ENCODE peak calls at places on chromosomes 6 and 20, in ten cellular contexts. X, N, A, R, V, M, C, U, L and H are unnamed samples.

GRCh38 chr20:4227085-4227821 is 211.9 kb upstream of the RNF24 start:
- DNase-seq in X (no peak), N (peak), A (peak), R (no peak), V (peak), M (no peak), C (no peak), U (peak), L (no peak), H (no peak)

GRCh38 chr6:29916741-29917140 is 25.6 kb upstream of the HLA-A start:
- DNase-seq in X (no peak), N (no peak), A (no peak), R (no peak), V (no peak), M (no peak), C (peak), U (no peak), L (no peak), H (no peak)

GRCh38 chr6:153670403-153671026 is 368.5 kb upstream of the OPRM1 start:
- DNase-seq in X (no peak), N (no peak), A (no peak), R (no peak), V (no peak), M (no peak), C (no peak), U (no peak), L (no peak), H (no peak)

GRCh38 chr6:43221046-43221773 is 8.1 kb downstream of the DNPH1 start:
- DNase-seq in X (no peak), N (no peak), A (no peak), R (no peak), V (no peak), M (no peak), C (no peak), U (no peak), L (no peak), H (no peak)

GRCh38 chr20:63346131-63347080 is 14.7 kb downstream of the CHRNA4 start:
- DNase-seq in X (no peak), N (no peak), A (no peak), R (no peak), V (no peak), M (no peak), C (no peak), U (no peak), L (no peak), H (no peak)

GRCh38 chr6:15234068-15234758 is 11.7 kb upstream of the JARID2 start:
- DNase-seq in X (no peak), N (no peak), A (no peak), R (no peak), V (no peak), M (no peak), C (no peak), U (no peak), L (no peak), H (no peak)

GRCh38 chr20:53903652-53903987 is 166.8 kb downstream of the BCAS1 start:
- DNase-seq in X (no peak), N (peak), A (no peak), R (no peak), V (no peak), M (no peak), C (no peak), U (no peak), L (no peak), H (no peak)

GRCh38 chr6:30258204-30258603 is 45.0 kb upstream of the TRIM26 start:
- DNase-seq in X (no peak), N (no peak), A (no peak), R (no peak), V (no peak), M (no peak), C (no peak), U (no peak), L (no peak), H (no peak)

GRCh38 chr6:130466744-130467052 is 100.9 kb downstream of the TMEM200A start:
- DNase-seq in X (no peak), N (no peak), A (no peak), R (no peak), V (no peak), M (no peak), C (no peak), U (no peak), L (no peak), H (no peak)

GRCh38 chr20:64223526-64224067 is 32.0 kb upstream of the PCMTD2 start:
- DNase-seq in X (no peak), N (no peak), A (peak), R (no peak), V (no peak), M (no peak), C (peak), U (no peak), L (no peak), H (no peak)

GRCh38 chr6:40490508-40490907 is 96.7 kb downstream of the LRFN2 start:
- DNase-seq in X (no peak), N (no peak), A (no peak), R (no peak), V (no peak), M (no peak), C (no peak), U (no peak), L (no peak), H (no peak)

GRCh38 chr20:20466341-20466879 is 98.5 kb downstream of the INSM1 start:
- DNase-seq in X (no peak), N (no peak), A (no peak), R (no peak), V (no peak), M (no peak), C (peak), U (no peak), L (no peak), H (no peak)

GRCh38 chr20:21548390-21549035 is 34.6 kb upstream of the NKX2-2 start:
- DNase-seq in X (peak), N (no peak), A (no peak), R (no peak), V (no peak), M (no peak), C (no peak), U (no peak), L (no peak), H (no peak)

GRCh38 chr20:15241696-15242095 is 904.3 kb upstream of the FLRT3 start:
- DNase-seq in X (no peak), N (no peak), A (no peak), R (no peak), V (no peak), M (no peak), C (no peak), U (no peak), L (no peak), H (no peak)

GRCh38 chr6:79813854-79814477 is 133.4 kb downstream of the ELOVL4 start:
- DNase-seq in X (peak), N (peak), A (peak), R (peak), V (peak), M (peak), C (peak), U (peak), L (peak), H (peak)

GRCh38 chr6:149964243-149965190 is 774 bp downstream of the ULBP1 start:
- DNase-seq in X (no peak), N (no peak), A (no peak), R (no peak), V (no peak), M (no peak), C (peak), U (no peak), L (no peak), H (no peak)

GRCh38 chr6:69813508-69813907 is 16.7 kb upstream of the LMBRD1 start:
- DNase-seq in X (no peak), N (peak), A (no peak), R (no peak), V (no peak), M (no peak), C (no peak), U (no peak), L (no peak), H (no peak)

GRCh38 chr6:133341607-133342158 is 100.5 kb downstream of the EYA4 start:
- DNase-seq in X (no peak), N (no peak), A (no peak), R (no peak), V (no peak), M (no peak), C (peak), U (peak), L (peak), H (no peak)

GRCh38 chr6:119384444-119384843 is 34.9 kb upstream of the MAN1A1 start:
- DNase-seq in X (no peak), N (no peak), A (no peak), R (no peak), V (no peak), M (no peak), C (no peak), U (no peak), L (no peak), H (no peak)

GRCh38 chr20:297098-297924 is at the start of gene ZCCHC3:
- DNase-seq in X (peak), N (peak), A (peak), R (peak), V (peak), M (peak), C (peak), U (peak), L (peak), H (peak)

GRCh38 chr6:127554435-127555006 is 22.5 kb upstream of the C6orf58 start:
- DNase-seq in X (no peak), N (peak), A (peak), R (no peak), V (peak), M (peak), C (peak), U (peak), L (peak), H (no peak)

GRCh38 chr20:54173653-54174451 is at the start of gene CYP24A1:
- DNase-seq in X (no peak), N (no peak), A (no peak), R (no peak), V (peak), M (no peak), C (no peak), U (no peak), L (no peak), H (no peak)

GRCh38 chr6:134287863-134288537 is 29.9 kb downstream of the SGK1 start:
- DNase-seq in X (no peak), N (no peak), A (no peak), R (no peak), V (no peak), M (no peak), C (no peak), U (no peak), L (no peak), H (no peak)

GRCh38 chr6:154969796-154970195 is 25.3 kb upstream of the TIAM2 start:
- DNase-seq in X (no peak), N (no peak), A (no peak), R (no peak), V (no peak), M (no peak), C (no peak), U (no peak), L (no peak), H (no peak)

GRCh38 chr6:111700135-111700690 is 94.5 kb upstream of the TRAF3IP2 start:
- DNase-seq in X (no peak), N (no peak), A (no peak), R (no peak), V (no peak), M (no peak), C (no peak), U (no peak), L (no peak), H (no peak)

GRCh38 chr6:145756170-145756662 is 20.9 kb upstream of the EPM2A start:
- DNase-seq in X (no peak), N (peak), A (no peak), R (no peak), V (no peak), M (no peak), C (no peak), U (no peak), L (no peak), H (peak)

GRCh38 chr6:28263946-28264345 is 3.0 kb upstream of the ZSCAN26 start:
- DNase-seq in X (no peak), N (no peak), A (no peak), R (no peak), V (no peak), M (no peak), C (no peak), U (no peak), L (no peak), H (no peak)

GRCh38 chr6:27617700-27618689 is 145.1 kb upstream of the ZNF184 start:
- DNase-seq in X (no peak), N (no peak), A (peak), R (no peak), V (peak), M (peak), C (no peak), U (peak), L (no peak), H (no peak)

GRCh38 chr6:131062245-131063027 is 609 bp downstream of the EPB41L2 start:
- DNase-seq in X (peak), N (peak), A (peak), R (no peak), V (no peak), M (no peak), C (no peak), U (no peak), L (no peak), H (no peak)

GRCh38 chr20:32390999-32391398 is 32.9 kb downstream of the ASXL1 start:
- DNase-seq in X (no peak), N (peak), A (no peak), R (no peak), V (no peak), M (no peak), C (no peak), U (no peak), L (no peak), H (no peak)

GRCh38 chr20:57908691-57909090 is 198.9 kb upstream of the PMEPA1 start:
- DNase-seq in X (no peak), N (no peak), A (no peak), R (no peak), V (no peak), M (no peak), C (no peak), U (no peak), L (no peak), H (no peak)

GRCh38 chr20:10924628-10925266 is 250.9 kb upstream of the JAG1 start:
- DNase-seq in X (no peak), N (no peak), A (no peak), R (no peak), V (no peak), M (no peak), C (no peak), U (peak), L (peak), H (no peak)

GRCh38 chr6:125942677-125943527 is 13.7 kb upstream of the HINT3 start:
- DNase-seq in X (no peak), N (no peak), A (no peak), R (no peak), V (no peak), M (no peak), C (no peak), U (no peak), L (no peak), H (no peak)

GRCh38 chr6:126720326-126720725 is 380.4 kb downstream of the CENPW start:
- DNase-seq in X (no peak), N (no peak), A (no peak), R (no peak), V (no peak), M (no peak), C (no peak), U (no peak), L (no peak), H (no peak)

GRCh38 chr6:1574895-1575212 is 34.9 kb upstream of the FOXC1 start:
- DNase-seq in X (no peak), N (no peak), A (no peak), R (no peak), V (no peak), M (no peak), C (no peak), U (no peak), L (no peak), H (no peak)

GRCh38 chr6:78436335-78436734 is 431.0 kb upstream of the IRAK1BP1 start:
- DNase-seq in X (no peak), N (peak), A (peak), R (no peak), V (no peak), M (no peak), C (no peak), U (peak), L (no peak), H (no peak)

GRCh38 chr6:19836799-19837510 is at the start of gene ID4:
- DNase-seq in X (no peak), N (no peak), A (peak), R (peak), V (peak), M (peak), C (peak), U (peak), L (peak), H (peak)

GRCh38 chr6:73131706-73132105 is 93.6 kb downstream of the KHDC1L start:
- DNase-seq in X (no peak), N (no peak), A (no peak), R (no peak), V (no peak), M (no peak), C (no peak), U (no peak), L (no peak), H (no peak)